ENCODE peak calls at places on chromosomes 3 and 15, in four cellular contexts. B, Q, D and M are unnamed samples. For H3K4me1, the result is how much of the 10 kb centered on the place peaks cover.

GRCh38 chr3:85081191-85081895 is 122.6 kb downstream of the CADM2 start:
- DNase-seq in B (no peak), Q (no peak), D (no peak), M (no peak)

GRCh38 chr3:11059090-11059798 is 66.7 kb downstream of the SLC6A1 start:
- DNase-seq in B (peak), Q (peak), D (peak), M (peak)

GRCh38 chr3:155560594-155560993 is 184.3 kb downstream of the PLCH1 start:
- DNase-seq in B (no peak), Q (peak), D (no peak), M (no peak)

GRCh38 chr15:92610101-92610520 is 45.5 kb downstream of the FAM174B start:
- DNase-seq in B (no peak), Q (no peak), D (no peak), M (no peak)

GRCh38 chr3:94089126-94089525 is 26.3 kb downstream of the NSUN3 start:
- DNase-seq in B (no peak), Q (no peak), D (no peak), M (no peak)

GRCh38 chr3:25870452-25870851 is 80.6 kb downstream of the OXSM start:
- DNase-seq in B (no peak), Q (no peak), D (no peak), M (no peak)

GRCh38 chr3:151169700-151170224 is 33.3 kb downstream of the GPR171 start:
- DNase-seq in B (peak), Q (no peak), D (no peak), M (peak)

GRCh38 chr3:57778499-57778898 is 22.4 kb downstream of the SLMAP start:
- DNase-seq in B (no peak), Q (no peak), D (no peak), M (no peak)

GRCh38 chr3:57127849-57128566 is 37.1 kb downstream of the IL17RD start:
- DNase-seq in B (no peak), Q (no peak), D (no peak), M (no peak)

GRCh38 chr3:50316657-50317242 is 5.8 kb downstream of the HYAL2 start:
- DNase-seq in B (no peak), Q (no peak), D (peak), M (peak)

GRCh38 chr3:74614133-74614967 is at the start of gene CNTN3:
- DNase-seq in B (no peak), Q (peak), D (peak), M (peak)

GRCh38 chr3:11784962-11785361 is 61.7 kb downstream of the TAMM41 start:
- DNase-seq in B (no peak), Q (no peak), D (no peak), M (no peak)

GRCh38 chr15:38605744-38606143 is 41.1 kb upstream of the RASGRP1 start:
- DNase-seq in B (no peak), Q (no peak), D (no peak), M (no peak)

GRCh38 chr3:184360834-184361531 is 422 bp downstream of the CLCN2 start:
- DNase-seq in B (no peak), Q (no peak), D (no peak), M (no peak)

GRCh38 chr3:69122398-69122797 is at the start of gene LMOD3:
- DNase-seq in B (peak), Q (no peak), D (no peak), M (no peak)

GRCh38 chr3:186668426-186668825 is 2.6 kb downstream of the HRG start:
- DNase-seq in B (no peak), Q (no peak), D (no peak), M (no peak)

GRCh38 chr3:48402907-48403306 is 27.0 kb downstream of the PLXNB1 start:
- DNase-seq in B (no peak), Q (no peak), D (no peak), M (no peak)

GRCh38 chr3:105511031-105511430 is 144.3 kb downstream of the ALCAM start:
- DNase-seq in B (no peak), Q (no peak), D (no peak), M (no peak)

GRCh38 chr15:75307778-75308390 is 25.2 kb downstream of the GOLGA6D start:
- DNase-seq in B (no peak), Q (peak), D (no peak), M (no peak)

GRCh38 chr3:12175137-12175593 is 16.5 kb upstream of the TIMP4 start:
- DNase-seq in B (no peak), Q (no peak), D (no peak), M (no peak)

GRCh38 chr3:107704477-107704876 is 181.7 kb downstream of the BBX start:
- DNase-seq in B (no peak), Q (no peak), D (no peak), M (no peak)

GRCh38 chr3:111723293-111723963 is 128.3 kb upstream of the ZBED2 start:
- DNase-seq in B (no peak), Q (no peak), D (no peak), M (no peak)

GRCh38 chr3:174215426-174215825 is 643.7 kb upstream of the NAALADL2 start:
- DNase-seq in B (no peak), Q (no peak), D (no peak), M (no peak)

GRCh38 chr15:85785887-85786777 is 8.6 kb downstream of the KLHL25 start:
- DNase-seq in B (peak), Q (no peak), D (no peak), M (peak)

DNA sequence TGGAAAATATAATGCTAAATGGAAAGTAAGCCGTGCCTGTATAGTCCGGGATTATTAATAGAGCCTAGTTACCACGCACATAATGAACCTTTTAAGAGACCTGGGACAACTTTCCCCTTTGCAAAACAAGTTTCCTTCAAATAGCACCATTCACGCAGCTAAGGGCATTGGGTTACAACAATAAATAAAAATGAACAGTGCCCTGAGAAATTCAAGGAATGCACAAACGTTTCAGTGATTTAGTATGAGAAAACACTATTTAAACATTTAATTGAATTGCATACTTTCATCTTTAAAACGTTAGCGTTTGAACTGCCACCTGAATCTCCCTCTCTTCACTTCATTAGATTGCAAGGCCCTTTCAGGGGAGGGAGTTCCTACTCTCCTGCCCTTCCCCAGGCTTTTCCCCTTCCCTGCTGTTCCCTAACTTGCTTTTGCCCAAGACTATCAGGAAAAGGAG is 46.3 kb downstream of the SMAD6 start:
- DNase-seq in B (no peak), Q (no peak), D (no peak), M (no peak)
- H3K4me1 ChIP-seq in B (under half), Q (under half), D (half or more), M (under half)

DNA sequence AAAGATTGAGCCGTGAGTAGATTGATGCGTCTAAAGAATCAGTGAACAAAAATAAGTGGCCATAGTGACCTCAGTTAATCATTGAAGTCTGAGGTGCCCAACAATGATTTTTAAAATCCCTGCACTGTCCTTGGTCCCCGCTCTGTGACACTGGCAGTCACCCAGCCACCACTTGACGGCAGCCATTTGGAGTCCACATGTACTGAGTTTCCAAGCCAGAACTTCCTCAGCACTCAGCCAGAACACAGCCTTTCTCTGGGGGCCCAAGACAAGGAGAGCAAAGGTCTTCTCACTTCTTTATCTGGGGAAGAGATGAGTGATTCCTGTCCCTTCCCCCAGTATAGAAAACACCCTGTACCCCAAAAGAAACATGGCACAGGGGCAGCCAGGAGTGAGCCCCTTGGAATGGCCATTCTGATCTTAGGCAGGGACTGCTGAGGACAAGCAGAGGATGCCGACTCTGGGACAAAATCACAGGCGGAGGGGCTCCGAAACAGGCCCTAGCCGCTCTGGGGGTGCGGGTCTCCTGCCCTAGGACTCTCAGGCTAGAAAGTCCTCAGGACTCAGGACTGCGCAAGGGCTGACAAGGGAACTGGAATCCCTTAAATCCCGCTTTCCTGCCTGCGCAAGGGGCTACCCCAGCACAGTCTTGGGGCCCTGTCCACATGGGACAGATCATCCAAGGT is 12.7 kb downstream of the PAK6 start:
- DNase-seq in B (peak), Q (no peak), D (no peak), M (no peak)
- H3K4me3 ChIP-seq in B (peak), Q (no peak), D (peak), M (no peak)

GRCh38 chr15:29686445-29687203 is 135.6 kb downstream of the TJP1 start:
- DNase-seq in B (no peak), Q (no peak), D (no peak), M (no peak)
- H3K27ac ChIP-seq in B (no peak), Q (no peak), D (no peak), M (peak)

GRCh38 chr15:25738171-25738792 is 124.8 kb downstream of the ATP10A start:
- DNase-seq in B (no peak), Q (no peak), D (no peak), M (no peak)
- H3K4me1 ChIP-seq in B (under half), Q (under half), D (under half), M (under half)

DNA sequence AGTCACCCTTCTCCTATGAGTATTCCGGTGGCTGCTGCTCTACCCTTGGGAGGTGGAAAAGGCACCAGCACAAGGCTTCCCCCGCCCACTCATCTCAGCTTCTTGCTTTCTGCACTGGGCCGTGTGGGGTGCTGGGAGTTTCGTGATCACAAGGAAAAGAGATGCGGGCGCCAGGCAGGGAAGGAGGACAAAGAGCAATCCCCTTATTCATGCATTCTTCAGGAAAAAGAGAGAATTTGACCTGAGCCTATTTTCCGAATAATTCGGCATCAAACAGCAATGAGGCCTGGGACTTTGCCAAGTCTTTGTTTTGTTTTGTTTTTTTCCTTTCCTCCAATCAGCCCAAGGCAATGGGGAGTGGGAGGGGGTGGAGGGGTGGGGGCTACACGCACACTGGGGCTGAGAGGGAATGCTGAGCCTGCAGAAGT is 102.1 kb upstream of the LPP start:
- DNase-seq in B (peak), Q (no peak), D (no peak), M (peak)
- H3K4me3 ChIP-seq in B (peak), Q (no peak), D (no peak), M (no peak)

GRCh38 chr3:27079427-27080105 is 289.6 kb downstream of the NEK10 start:
- DNase-seq in B (peak), Q (no peak), D (no peak), M (no peak)

GRCh38 chr3:27078246-27078913 is 290.8 kb downstream of the NEK10 start:
- DNase-seq in B (no peak), Q (no peak), D (no peak), M (no peak)

GRCh38 chr3:27073903-27074302 is 295.3 kb downstream of the NEK10 start:
- DNase-seq in B (no peak), Q (no peak), D (no peak), M (no peak)

GRCh38 chr3:27080126-27080525 is 289.1 kb downstream of the NEK10 start:
- DNase-seq in B (no peak), Q (no peak), D (no peak), M (no peak)

DNA sequence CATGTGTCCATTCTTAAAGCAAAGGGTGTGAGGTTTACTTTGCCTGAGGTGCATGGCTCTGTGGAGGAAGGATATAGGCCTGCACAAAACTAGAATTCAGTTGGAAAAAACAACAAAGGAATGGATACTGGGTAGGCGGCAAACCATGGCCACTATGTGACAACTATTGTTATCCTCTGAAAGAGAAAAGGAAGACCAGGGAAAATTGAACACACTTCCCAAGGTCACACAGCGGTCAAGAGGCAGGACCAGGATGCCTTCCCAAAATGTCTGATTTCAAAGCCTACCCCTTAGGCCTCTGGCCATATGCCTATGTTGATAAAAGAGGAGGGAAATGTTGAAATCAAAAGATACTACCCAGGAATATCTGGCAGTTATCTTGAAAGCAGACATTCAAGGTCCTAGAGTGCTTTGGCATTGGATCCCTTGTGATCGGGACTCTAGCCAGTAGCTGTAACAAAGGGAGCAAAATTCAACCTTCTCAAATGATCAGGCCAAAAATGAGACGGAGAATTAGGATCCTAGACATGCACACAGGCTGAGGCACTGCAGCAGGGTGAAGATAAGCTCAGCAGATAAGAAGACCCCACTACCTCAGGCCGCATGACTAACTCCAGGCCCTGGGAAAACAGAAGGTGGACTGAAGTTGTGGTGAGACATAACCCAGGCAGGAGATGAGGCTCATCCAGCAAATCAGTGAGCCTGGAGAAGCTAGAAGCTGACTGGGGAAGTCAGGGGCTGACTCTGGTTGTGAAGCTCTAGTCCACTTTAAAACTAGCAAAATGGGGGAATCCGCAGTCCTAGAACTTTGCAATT is 292.2 kb downstream of the NEK10 start:
- DNase-seq in B (no peak), Q (no peak), D (no peak), M (no peak)
- H3K27ac ChIP-seq in B (no peak), Q (no peak), D (no peak), M (no peak)

GRCh38 chr3:100123112-100123511 is 8.8 kb upstream of the FILIP1L start:
- DNase-seq in B (no peak), Q (no peak), D (no peak), M (no peak)
- H3K4me1 ChIP-seq in B (under half), Q (under half), D (under half), M (under half)

DNA sequence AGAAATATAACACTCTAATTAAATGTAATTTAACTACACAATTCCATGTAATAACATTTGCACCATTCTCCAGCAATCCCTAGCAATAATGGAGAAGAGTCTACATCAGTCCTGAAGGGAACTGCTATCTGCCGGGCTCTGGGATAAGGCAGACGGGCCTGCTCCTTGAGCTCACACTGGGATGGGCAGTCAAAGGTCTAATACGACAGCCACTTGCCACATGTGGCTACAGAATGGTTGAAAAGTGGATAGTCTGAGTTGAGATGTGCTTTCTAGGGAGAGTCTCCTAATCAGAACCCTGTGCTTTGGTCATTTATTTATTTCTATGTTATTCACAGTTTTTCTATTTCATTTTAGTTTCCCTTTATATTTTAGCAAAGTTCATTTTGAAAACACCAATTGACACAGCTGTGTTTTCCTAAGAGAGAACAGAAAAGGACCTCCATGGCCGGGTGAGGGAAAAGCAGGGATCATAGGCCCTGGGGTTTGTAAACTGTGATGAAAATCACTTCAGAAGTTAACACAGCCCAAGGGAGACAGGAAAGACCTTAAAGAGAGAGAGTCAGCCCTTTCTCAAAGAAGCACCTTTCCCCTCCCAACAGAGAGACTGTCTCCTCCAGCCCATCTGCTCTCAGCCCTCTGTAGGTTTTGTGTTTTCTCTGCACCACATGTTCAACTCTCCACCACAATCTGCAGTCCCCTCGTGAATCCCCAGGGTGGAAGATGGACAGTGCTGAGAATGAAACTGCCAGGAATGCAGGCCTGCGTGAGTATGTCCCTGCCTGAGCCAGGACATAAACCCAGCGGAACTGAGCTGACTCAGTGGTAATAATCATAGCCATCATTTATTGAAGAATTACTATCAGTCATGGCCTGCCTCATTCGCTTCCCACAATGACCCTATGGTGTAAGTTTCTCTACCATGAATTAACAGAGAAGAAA is 11.6 kb downstream of the FSIP1 start:
- DNase-seq in B (peak), Q (no peak), D (no peak), M (no peak)
- H3K4me3 ChIP-seq in B (no peak), Q (no peak), D (no peak), M (no peak)